ENCODE peak calls at places on chromosomes 16 and 17, in seven cellular contexts. One of them, this sample, is unnamed.

GRCh38 chr17:57954421-57955182 is 610 bp downstream of the CUEDC1 start:
- DNase-seq in esophagus squamous epithelium: no peak
- DNase-seq in tibial nerve: peak
- DNase-seq in uterus: peak
- DNase-seq in A549: peak
- DNase-seq in HepG2: no peak
- DNase-seq in H1: peak
- DNase-seq in this sample: peak

GRCh38 chr16:78184554-78185183 is 85.2 kb downstream of the WWOX start:
- DNase-seq in esophagus squamous epithelium: no peak
- DNase-seq in tibial nerve: no peak
- DNase-seq in uterus: no peak
- DNase-seq in A549: peak
- DNase-seq in HepG2: peak
- DNase-seq in H1: peak
- DNase-seq in this sample: no peak

GRCh38 chr17:21301593-21302550 is 17.4 kb downstream of the MAP2K3 start:
- DNase-seq in esophagus squamous epithelium: no peak
- DNase-seq in tibial nerve: no peak
- DNase-seq in uterus: no peak
- DNase-seq in A549: no peak
- DNase-seq in HepG2: no peak
- DNase-seq in H1: no peak
- DNase-seq in this sample: no peak

GRCh38 chr17:39576187-39576586 is 31.5 kb downstream of the NEUROD2 start:
- DNase-seq in esophagus squamous epithelium: no peak
- DNase-seq in tibial nerve: no peak
- DNase-seq in uterus: no peak
- DNase-seq in A549: peak
- DNase-seq in HepG2: peak
- DNase-seq in H1: peak
- DNase-seq in this sample: no peak

GRCh38 chr16:68640972-68641371 is 4.1 kb upstream of the CDH3 start:
- DNase-seq in esophagus squamous epithelium: no peak
- DNase-seq in tibial nerve: no peak
- DNase-seq in uterus: no peak
- DNase-seq in A549: peak
- DNase-seq in HepG2: no peak
- DNase-seq in H1: no peak
- DNase-seq in this sample: no peak

GRCh38 chr17:46765491-46765890 is 53.0 kb downstream of the WNT3 start:
- DNase-seq in esophagus squamous epithelium: no peak
- DNase-seq in tibial nerve: no peak
- DNase-seq in uterus: no peak
- DNase-seq in A549: no peak
- DNase-seq in HepG2: no peak
- DNase-seq in H1: peak
- DNase-seq in this sample: no peak

GRCh38 chr17:869067-869466 is 86.9 kb downstream of the MRM3 start:
- DNase-seq in esophagus squamous epithelium: no peak
- DNase-seq in tibial nerve: peak
- DNase-seq in uterus: peak
- DNase-seq in A549: no peak
- DNase-seq in HepG2: no peak
- DNase-seq in H1: no peak
- DNase-seq in this sample: peak

GRCh38 chr17:38341035-38341721 is 2.6 kb downstream of the GPR179 start:
- DNase-seq in esophagus squamous epithelium: no peak
- DNase-seq in tibial nerve: peak
- DNase-seq in uterus: no peak
- DNase-seq in A549: no peak
- DNase-seq in HepG2: peak
- DNase-seq in H1: no peak
- DNase-seq in this sample: peak

GRCh38 chr17:48478224-48479013 is 48.4 kb upstream of the SKAP1 start:
- DNase-seq in esophagus squamous epithelium: no peak
- DNase-seq in tibial nerve: no peak
- DNase-seq in uterus: no peak
- DNase-seq in A549: no peak
- DNase-seq in HepG2: no peak
- DNase-seq in H1: no peak
- DNase-seq in this sample: no peak

GRCh38 chr17:27494192-27495091 is 38.2 kb downstream of the KSR1 start:
- DNase-seq in esophagus squamous epithelium: no peak
- DNase-seq in tibial nerve: peak
- DNase-seq in uterus: peak
- DNase-seq in A549: peak
- DNase-seq in HepG2: peak
- DNase-seq in H1: no peak
- DNase-seq in this sample: peak

GRCh38 chr16:27235938-27236245 is 32.6 kb downstream of the KDM8 start:
- DNase-seq in esophagus squamous epithelium: no peak
- DNase-seq in tibial nerve: no peak
- DNase-seq in uterus: no peak
- DNase-seq in A549: no peak
- DNase-seq in HepG2: no peak
- DNase-seq in H1: no peak
- DNase-seq in this sample: no peak
- TF ChIP-seq POLR2A in esophagus squamous epithelium: no peak
- TF ChIP-seq POLR2A in tibial nerve: no peak
- TF ChIP-seq POLR2A in uterus: no peak
- TF ChIP-seq POLR2A in A549: no peak
- TF ChIP-seq POLR2A in HepG2: no peak
- TF ChIP-seq POLR2A in H1: no peak
- TF ChIP-seq POLR2A in this sample: no peak

GRCh38 chr17:4506180-4506814 is 7.6 kb downstream of the SPNS2 start:
- DNase-seq in esophagus squamous epithelium: no peak
- DNase-seq in tibial nerve: no peak
- DNase-seq in uterus: no peak
- DNase-seq in A549: no peak
- DNase-seq in HepG2: no peak
- DNase-seq in H1: no peak
- DNase-seq in this sample: no peak
- H3K4me3 ChIP-seq in esophagus squamous epithelium: no peak
- H3K4me3 ChIP-seq in tibial nerve: no peak
- H3K4me3 ChIP-seq in uterus: no peak
- H3K4me3 ChIP-seq in A549: no peak
- H3K4me3 ChIP-seq in HepG2: no peak
- H3K4me3 ChIP-seq in H1: no peak
- H3K4me3 ChIP-seq in this sample: no peak

GRCh38 chr17:45310380-45311324 is 6.2 kb downstream of the MAP3K14 start:
- DNase-seq in esophagus squamous epithelium: no peak
- DNase-seq in tibial nerve: no peak
- DNase-seq in uterus: no peak
- DNase-seq in A549: no peak
- DNase-seq in HepG2: no peak
- DNase-seq in H1: no peak
- DNase-seq in this sample: peak
- TF ChIP-seq POLR2A in esophagus squamous epithelium: no peak
- TF ChIP-seq POLR2A in tibial nerve: no peak
- TF ChIP-seq POLR2A in uterus: no peak
- TF ChIP-seq POLR2A in A549: no peak
- TF ChIP-seq POLR2A in HepG2: no peak
- TF ChIP-seq POLR2A in H1: no peak
- TF ChIP-seq POLR2A in this sample: peak

GRCh38 chr17:4331614-4332013 is 34.9 kb downstream of the UBE2G1 start:
- DNase-seq in esophagus squamous epithelium: no peak
- DNase-seq in tibial nerve: no peak
- DNase-seq in uterus: no peak
- DNase-seq in A549: no peak
- DNase-seq in HepG2: no peak
- DNase-seq in H1: no peak
- DNase-seq in this sample: no peak
- H3K4me3 ChIP-seq in esophagus squamous epithelium: no peak
- H3K4me3 ChIP-seq in tibial nerve: no peak
- H3K4me3 ChIP-seq in uterus: no peak
- H3K4me3 ChIP-seq in A549: no peak
- H3K4me3 ChIP-seq in HepG2: no peak
- H3K4me3 ChIP-seq in H1: no peak
- H3K4me3 ChIP-seq in this sample: no peak

GRCh38 chr16:89491974-89492687 is 1.8 kb upstream of the ANKRD11 start:
- DNase-seq in esophagus squamous epithelium: no peak
- DNase-seq in tibial nerve: no peak
- DNase-seq in uterus: no peak
- DNase-seq in A549: no peak
- DNase-seq in HepG2: no peak
- DNase-seq in H1: no peak
- DNase-seq in this sample: no peak
- TF ChIP-seq POLR2A in esophagus squamous epithelium: no peak
- TF ChIP-seq POLR2A in tibial nerve: no peak
- TF ChIP-seq POLR2A in uterus: no peak
- TF ChIP-seq POLR2A in A549: no peak
- TF ChIP-seq POLR2A in HepG2: no peak
- TF ChIP-seq POLR2A in H1: no peak
- TF ChIP-seq POLR2A in this sample: no peak

DNA sequence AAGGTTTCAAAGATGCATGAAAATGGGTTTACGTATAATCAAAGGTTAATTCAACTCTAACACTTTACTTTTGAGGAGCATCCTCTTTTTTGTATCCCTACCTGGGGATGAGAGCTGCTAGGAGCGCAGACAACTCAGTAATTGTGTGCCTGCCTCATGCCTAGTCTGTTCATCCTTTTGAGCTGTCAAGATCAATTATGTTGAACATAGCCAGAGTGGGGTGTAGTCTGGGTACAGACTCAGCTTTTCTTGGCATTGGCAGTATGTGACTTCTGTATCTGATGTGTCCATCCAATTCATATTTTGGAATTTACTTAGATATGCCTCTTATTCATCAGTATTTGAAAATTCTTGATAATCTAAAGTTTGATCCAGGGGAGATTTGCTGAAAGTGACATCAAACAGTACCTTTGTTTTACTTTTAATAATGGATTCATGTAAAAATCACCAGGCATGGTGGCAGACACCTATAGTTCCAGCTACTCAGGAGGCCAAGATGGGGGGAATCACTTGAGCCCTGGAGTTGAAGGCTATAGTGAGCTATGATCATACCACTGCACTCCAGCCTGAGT is 24.1 kb downstream of the PRKCA start:
- DNase-seq in esophagus squamous epithelium: no peak
- DNase-seq in tibial nerve: no peak
- DNase-seq in uterus: no peak
- DNase-seq in A549: no peak
- DNase-seq in HepG2: no peak
- DNase-seq in H1: no peak
- DNase-seq in this sample: no peak
- H3K4me3 ChIP-seq in esophagus squamous epithelium: no peak
- H3K4me3 ChIP-seq in tibial nerve: no peak
- H3K4me3 ChIP-seq in uterus: no peak
- H3K4me3 ChIP-seq in A549: no peak
- H3K4me3 ChIP-seq in HepG2: no peak
- H3K4me3 ChIP-seq in H1: no peak
- H3K4me3 ChIP-seq in this sample: no peak

DNA sequence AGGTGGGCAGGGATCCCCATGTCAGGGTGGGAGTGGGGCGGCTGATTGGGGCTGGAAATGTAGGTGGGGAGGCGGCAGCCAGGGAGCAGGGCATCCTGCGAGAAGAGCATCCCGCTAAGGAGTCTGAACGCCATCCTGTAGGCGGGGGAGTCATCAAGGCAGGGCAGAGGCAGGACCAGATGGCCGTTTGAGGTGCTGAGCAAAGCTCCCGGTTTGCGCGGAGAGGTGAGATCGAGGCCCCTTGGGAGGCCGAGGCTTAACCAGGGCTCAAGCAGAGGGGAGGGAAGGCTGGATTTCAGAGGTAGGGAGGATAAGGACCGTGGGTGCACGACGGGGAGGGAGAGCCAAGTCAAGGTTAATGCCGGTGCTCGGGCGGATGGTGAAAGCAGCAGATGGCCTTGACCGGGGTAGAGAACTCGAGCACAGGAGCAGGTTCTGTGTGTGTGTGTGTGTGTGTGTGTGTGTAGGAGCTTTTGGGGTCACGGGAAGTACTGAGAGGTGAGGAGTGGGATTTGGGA is 472 bp upstream of the NME2 start:
- DNase-seq in esophagus squamous epithelium: no peak
- DNase-seq in tibial nerve: no peak
- DNase-seq in uterus: no peak
- DNase-seq in A549: no peak
- DNase-seq in HepG2: no peak
- DNase-seq in H1: peak
- DNase-seq in this sample: peak
- TF ChIP-seq POLR2A in esophagus squamous epithelium: no peak
- TF ChIP-seq POLR2A in tibial nerve: no peak
- TF ChIP-seq POLR2A in uterus: no peak
- TF ChIP-seq POLR2A in A549: no peak
- TF ChIP-seq POLR2A in HepG2: no peak
- TF ChIP-seq POLR2A in H1: no peak
- TF ChIP-seq POLR2A in this sample: peak

GRCh38 chr16:29663829-29664132 is 734 bp downstream of the SPN start:
- DNase-seq in esophagus squamous epithelium: no peak
- DNase-seq in tibial nerve: no peak
- DNase-seq in uterus: no peak
- DNase-seq in A549: no peak
- DNase-seq in HepG2: no peak
- DNase-seq in H1: no peak
- DNase-seq in this sample: no peak
- H3K4me3 ChIP-seq in esophagus squamous epithelium: peak
- H3K4me3 ChIP-seq in tibial nerve: no peak
- H3K4me3 ChIP-seq in uterus: no peak
- H3K4me3 ChIP-seq in A549: no peak
- H3K4me3 ChIP-seq in HepG2: no peak
- H3K4me3 ChIP-seq in H1: no peak
- H3K4me3 ChIP-seq in this sample: peak

GRCh38 chr16:79601092-79601977 is 798 bp upstream of the MAF start:
- DNase-seq in esophagus squamous epithelium: no peak
- DNase-seq in tibial nerve: peak
- DNase-seq in uterus: peak
- DNase-seq in A549: peak
- DNase-seq in HepG2: peak
- DNase-seq in H1: no peak
- DNase-seq in this sample: peak
- TF ChIP-seq POLR2A in esophagus squamous epithelium: no peak
- TF ChIP-seq POLR2A in tibial nerve: peak
- TF ChIP-seq POLR2A in uterus: no peak
- TF ChIP-seq POLR2A in A549: no peak
- TF ChIP-seq POLR2A in HepG2: peak
- TF ChIP-seq POLR2A in H1: peak
- TF ChIP-seq POLR2A in this sample: peak

DNA sequence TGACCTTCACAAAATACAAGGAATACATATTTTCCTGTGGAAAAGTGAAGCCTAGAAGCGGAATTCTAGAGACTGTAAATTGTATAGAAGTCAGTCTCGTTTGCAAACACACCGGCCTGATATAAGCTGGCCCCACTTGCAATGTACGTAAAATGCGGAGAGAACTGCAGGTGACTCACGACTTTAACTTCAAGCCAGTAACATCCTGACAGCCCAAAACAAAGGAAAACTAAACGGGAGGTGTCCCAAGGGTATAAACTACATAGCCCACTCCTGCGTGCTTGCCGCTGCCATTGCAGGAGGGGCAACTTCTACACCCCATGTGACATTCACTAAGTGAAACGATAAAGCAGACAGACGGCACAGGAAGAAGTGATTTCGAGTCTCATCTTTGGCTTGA is 101.6 kb downstream of the CYTH1 start:
- DNase-seq in esophagus squamous epithelium: no peak
- DNase-seq in tibial nerve: no peak
- DNase-seq in uterus: no peak
- DNase-seq in A549: no peak
- DNase-seq in HepG2: no peak
- DNase-seq in H1: no peak
- DNase-seq in this sample: no peak
- H3K4me3 ChIP-seq in esophagus squamous epithelium: no peak
- H3K4me3 ChIP-seq in tibial nerve: no peak
- H3K4me3 ChIP-seq in uterus: no peak
- H3K4me3 ChIP-seq in A549: peak
- H3K4me3 ChIP-seq in HepG2: no peak
- H3K4me3 ChIP-seq in H1: no peak
- H3K4me3 ChIP-seq in this sample: no peak